ENCODE peak calls at places on chromosomes 5 and 9, in eight cellular contexts. One of them, this sample, is unnamed. For H3K27me3, the result is how much of the 10 kb centered on the place peaks cover.

GRCh38 chr5:91119941-91120850 is 262.9 kb downstream of the ARRDC3 start:
- DNase-seq in thoracic aorta: no peak
- DNase-seq in psoas muscle: no peak
- DNase-seq in SK-N-SH: no peak
- DNase-seq in uterus: peak
- DNase-seq in CD4-positive, alpha-beta memory T cell: no peak
- DNase-seq in heart right ventricle: no peak
- DNase-seq in brain microvascular endothelial cell: no peak
- DNase-seq in this sample: no peak

GRCh38 chr9:124776952-124777645 is at the start of gene OLFML2A:
- DNase-seq in SK-N-SH: peak
- DNase-seq in thoracic aorta: no peak
- DNase-seq in heart right ventricle: no peak
- DNase-seq in CD4-positive, alpha-beta memory T cell: peak
- DNase-seq in brain microvascular endothelial cell: no peak
- DNase-seq in psoas muscle: no peak
- DNase-seq in uterus: no peak
- DNase-seq in this sample: no peak

GRCh38 chr5:31556461-31556860 is 24.4 kb downstream of the C5orf22 start:
- DNase-seq in heart right ventricle: no peak
- DNase-seq in thoracic aorta: no peak
- DNase-seq in SK-N-SH: no peak
- DNase-seq in psoas muscle: no peak
- DNase-seq in CD4-positive, alpha-beta memory T cell: no peak
- DNase-seq in uterus: no peak
- DNase-seq in brain microvascular endothelial cell: no peak
- DNase-seq in this sample: no peak

GRCh38 chr5:170749911-170750431 is 33.6 kb upstream of the GABRP start:
- DNase-seq in heart right ventricle: no peak
- DNase-seq in CD4-positive, alpha-beta memory T cell: no peak
- DNase-seq in uterus: no peak
- DNase-seq in SK-N-SH: no peak
- DNase-seq in brain microvascular endothelial cell: no peak
- DNase-seq in psoas muscle: no peak
- DNase-seq in thoracic aorta: no peak
- DNase-seq in this sample: no peak

GRCh38 chr5:150392680-150393079 is 20.0 kb downstream of the CD74 start:
- DNase-seq in CD4-positive, alpha-beta memory T cell: no peak
- DNase-seq in SK-N-SH: no peak
- DNase-seq in heart right ventricle: no peak
- DNase-seq in brain microvascular endothelial cell: no peak
- DNase-seq in uterus: no peak
- DNase-seq in thoracic aorta: no peak
- DNase-seq in psoas muscle: no peak
- DNase-seq in this sample: no peak

GRCh38 chr5:40052812-40053211 is 626.9 kb upstream of the PTGER4 start:
- DNase-seq in heart right ventricle: no peak
- DNase-seq in thoracic aorta: no peak
- DNase-seq in SK-N-SH: no peak
- DNase-seq in uterus: no peak
- DNase-seq in brain microvascular endothelial cell: peak
- DNase-seq in CD4-positive, alpha-beta memory T cell: no peak
- DNase-seq in psoas muscle: no peak
- DNase-seq in this sample: no peak

GRCh38 chr9:94623253-94623652 is 16.1 kb downstream of the FBP1 start:
- DNase-seq in CD4-positive, alpha-beta memory T cell: no peak
- DNase-seq in SK-N-SH: peak
- DNase-seq in heart right ventricle: no peak
- DNase-seq in psoas muscle: no peak
- DNase-seq in thoracic aorta: no peak
- DNase-seq in uterus: no peak
- DNase-seq in brain microvascular endothelial cell: no peak
- DNase-seq in this sample: no peak

GRCh38 chr5:40877371-40877988 is 31.8 kb upstream of the C7 start:
- DNase-seq in thoracic aorta: no peak
- DNase-seq in CD4-positive, alpha-beta memory T cell: no peak
- DNase-seq in SK-N-SH: no peak
- DNase-seq in uterus: no peak
- DNase-seq in heart right ventricle: no peak
- DNase-seq in brain microvascular endothelial cell: no peak
- DNase-seq in psoas muscle: no peak
- DNase-seq in this sample: no peak

GRCh38 chr5:157026789-157027424 is 32.0 kb downstream of the HAVCR1 start:
- DNase-seq in thoracic aorta: no peak
- DNase-seq in heart right ventricle: no peak
- DNase-seq in psoas muscle: no peak
- DNase-seq in uterus: no peak
- DNase-seq in brain microvascular endothelial cell: no peak
- DNase-seq in CD4-positive, alpha-beta memory T cell: no peak
- DNase-seq in SK-N-SH: peak
- DNase-seq in this sample: no peak

GRCh38 chr9:93028448-93029006 is 30.0 kb upstream of the SUSD3 start:
- DNase-seq in heart right ventricle: no peak
- DNase-seq in uterus: no peak
- DNase-seq in CD4-positive, alpha-beta memory T cell: peak
- DNase-seq in brain microvascular endothelial cell: no peak
- DNase-seq in SK-N-SH: no peak
- DNase-seq in thoracic aorta: no peak
- DNase-seq in psoas muscle: no peak
- DNase-seq in this sample: peak

GRCh38 chr5:145660897-145661650 is 174.1 kb downstream of the PRELID2 start:
- DNase-seq in uterus: no peak
- DNase-seq in heart right ventricle: no peak
- DNase-seq in brain microvascular endothelial cell: no peak
- DNase-seq in thoracic aorta: no peak
- DNase-seq in SK-N-SH: no peak
- DNase-seq in psoas muscle: no peak
- DNase-seq in CD4-positive, alpha-beta memory T cell: no peak
- DNase-seq in this sample: no peak

GRCh38 chr9:120757268-120757900 is 35.8 kb downstream of the FBXW2 start:
- DNase-seq in heart right ventricle: no peak
- DNase-seq in SK-N-SH: no peak
- DNase-seq in CD4-positive, alpha-beta memory T cell: no peak
- DNase-seq in brain microvascular endothelial cell: no peak
- DNase-seq in uterus: no peak
- DNase-seq in thoracic aorta: no peak
- DNase-seq in psoas muscle: no peak
- DNase-seq in this sample: no peak

DNA sequence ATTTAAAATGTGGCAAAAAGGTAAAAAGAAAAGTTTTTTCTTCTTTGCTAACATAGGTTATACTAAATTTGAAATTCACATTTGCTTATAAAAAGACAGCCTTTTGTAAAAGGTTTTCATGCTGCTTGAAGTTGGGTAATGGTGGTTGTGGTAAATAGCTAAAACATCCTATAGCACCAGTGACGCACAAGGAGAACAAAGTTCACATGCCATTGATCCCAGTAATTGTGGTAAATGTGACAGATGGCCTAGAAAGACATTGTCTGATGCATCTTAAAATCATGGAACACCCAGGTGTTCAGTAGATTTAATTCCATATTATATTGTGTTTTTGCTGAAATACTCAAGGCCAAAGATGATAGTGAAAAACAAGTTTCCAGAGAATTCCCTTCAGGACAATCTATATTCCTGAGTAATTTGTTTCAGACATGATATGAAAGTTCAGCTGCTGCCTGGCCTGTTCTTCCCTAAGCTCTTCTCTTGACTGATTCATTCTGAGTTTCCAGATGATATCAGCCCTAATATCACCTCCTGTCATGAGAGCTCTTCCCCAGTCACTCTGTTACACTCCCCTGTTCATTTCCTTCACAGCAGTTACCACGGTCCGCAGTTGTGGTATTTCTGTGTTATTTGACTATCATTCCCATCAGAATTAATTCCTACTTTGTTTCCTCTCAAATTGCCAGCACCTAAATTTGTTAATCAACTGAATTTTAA is 4.6 kb upstream of the FBXL17 start:
- DNase-seq in heart right ventricle: no peak
- DNase-seq in thoracic aorta: no peak
- DNase-seq in brain microvascular endothelial cell: peak
- DNase-seq in psoas muscle: no peak
- DNase-seq in SK-N-SH: no peak
- DNase-seq in uterus: no peak
- DNase-seq in CD4-positive, alpha-beta memory T cell: no peak
- DNase-seq in this sample: no peak
- H3K4me3 ChIP-seq in heart right ventricle: no peak
- H3K4me3 ChIP-seq in thoracic aorta: no peak
- H3K4me3 ChIP-seq in brain microvascular endothelial cell: no peak
- H3K4me3 ChIP-seq in psoas muscle: no peak
- H3K4me3 ChIP-seq in SK-N-SH: no peak
- H3K4me3 ChIP-seq in uterus: no peak
- H3K4me3 ChIP-seq in CD4-positive, alpha-beta memory T cell: no peak
- H3K4me3 ChIP-seq in this sample: no peak

GRCh38 chr9:137138058-137138697 is 776 bp upstream of the GRIN1 start:
- DNase-seq in heart right ventricle: no peak
- DNase-seq in CD4-positive, alpha-beta memory T cell: no peak
- DNase-seq in thoracic aorta: no peak
- DNase-seq in brain microvascular endothelial cell: no peak
- DNase-seq in psoas muscle: no peak
- DNase-seq in uterus: no peak
- DNase-seq in SK-N-SH: peak
- DNase-seq in this sample: no peak
- H3K27me3 ChIP-seq in heart right ventricle: half or more
- H3K27me3 ChIP-seq in CD4-positive, alpha-beta memory T cell: under half
- H3K27me3 ChIP-seq in thoracic aorta: under half
- H3K27me3 ChIP-seq in brain microvascular endothelial cell: under half
- H3K27me3 ChIP-seq in psoas muscle: half or more
- H3K27me3 ChIP-seq in uterus: under half
- H3K27me3 ChIP-seq in SK-N-SH: under half
- H3K27me3 ChIP-seq in this sample: under half

DNA sequence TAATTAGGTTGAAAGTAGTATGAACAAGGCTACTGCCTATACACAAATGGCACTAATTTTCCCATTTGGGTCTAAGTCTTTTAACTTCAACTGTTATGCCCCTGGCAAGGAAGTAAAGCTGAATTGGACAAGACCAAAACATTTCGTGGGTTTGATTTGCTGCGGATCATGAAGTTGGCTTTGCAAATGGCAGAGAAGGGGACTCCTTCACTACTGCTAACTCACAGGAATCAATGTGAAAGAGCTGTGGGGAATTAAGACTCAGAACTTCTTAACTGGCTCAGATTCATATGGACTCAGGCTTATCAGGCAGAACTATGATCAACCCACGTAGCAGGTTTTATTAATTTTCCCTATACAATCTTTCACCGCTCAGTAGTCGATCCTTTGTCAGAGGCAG is 73.8 kb upstream of the IFNE start:
- DNase-seq in heart right ventricle: no peak
- DNase-seq in uterus: no peak
- DNase-seq in psoas muscle: no peak
- DNase-seq in brain microvascular endothelial cell: no peak
- DNase-seq in SK-N-SH: no peak
- DNase-seq in CD4-positive, alpha-beta memory T cell: no peak
- DNase-seq in thoracic aorta: no peak
- DNase-seq in this sample: no peak
- H3K4me3 ChIP-seq in heart right ventricle: no peak
- H3K4me3 ChIP-seq in uterus: no peak
- H3K4me3 ChIP-seq in psoas muscle: no peak
- H3K4me3 ChIP-seq in brain microvascular endothelial cell: peak
- H3K4me3 ChIP-seq in SK-N-SH: no peak
- H3K4me3 ChIP-seq in CD4-positive, alpha-beta memory T cell: no peak
- H3K4me3 ChIP-seq in thoracic aorta: no peak
- H3K4me3 ChIP-seq in this sample: no peak

GRCh38 chr9:133656211-133657119 is 20.3 kb downstream of the DBH start:
- DNase-seq in psoas muscle: no peak
- DNase-seq in thoracic aorta: no peak
- DNase-seq in brain microvascular endothelial cell: no peak
- DNase-seq in uterus: no peak
- DNase-seq in CD4-positive, alpha-beta memory T cell: peak
- DNase-seq in SK-N-SH: no peak
- DNase-seq in heart right ventricle: no peak
- DNase-seq in this sample: no peak

GRCh38 chr9:133654736-133655657 is 18.8 kb downstream of the DBH start:
- DNase-seq in psoas muscle: no peak
- DNase-seq in thoracic aorta: no peak
- DNase-seq in heart right ventricle: no peak
- DNase-seq in SK-N-SH: no peak
- DNase-seq in uterus: no peak
- DNase-seq in brain microvascular endothelial cell: no peak
- DNase-seq in CD4-positive, alpha-beta memory T cell: no peak
- DNase-seq in this sample: no peak

GRCh38 chr9:133655701-133656100 is 19.5 kb downstream of the DBH start:
- DNase-seq in heart right ventricle: no peak
- DNase-seq in SK-N-SH: no peak
- DNase-seq in thoracic aorta: no peak
- DNase-seq in uterus: no peak
- DNase-seq in CD4-positive, alpha-beta memory T cell: no peak
- DNase-seq in psoas muscle: no peak
- DNase-seq in brain microvascular endothelial cell: no peak
- DNase-seq in this sample: no peak

GRCh38 chr9:133658442-133659431 is 22.6 kb downstream of the DBH start:
- DNase-seq in thoracic aorta: no peak
- DNase-seq in brain microvascular endothelial cell: peak
- DNase-seq in SK-N-SH: no peak
- DNase-seq in heart right ventricle: peak
- DNase-seq in uterus: peak
- DNase-seq in CD4-positive, alpha-beta memory T cell: no peak
- DNase-seq in psoas muscle: peak
- DNase-seq in this sample: peak

DNA sequence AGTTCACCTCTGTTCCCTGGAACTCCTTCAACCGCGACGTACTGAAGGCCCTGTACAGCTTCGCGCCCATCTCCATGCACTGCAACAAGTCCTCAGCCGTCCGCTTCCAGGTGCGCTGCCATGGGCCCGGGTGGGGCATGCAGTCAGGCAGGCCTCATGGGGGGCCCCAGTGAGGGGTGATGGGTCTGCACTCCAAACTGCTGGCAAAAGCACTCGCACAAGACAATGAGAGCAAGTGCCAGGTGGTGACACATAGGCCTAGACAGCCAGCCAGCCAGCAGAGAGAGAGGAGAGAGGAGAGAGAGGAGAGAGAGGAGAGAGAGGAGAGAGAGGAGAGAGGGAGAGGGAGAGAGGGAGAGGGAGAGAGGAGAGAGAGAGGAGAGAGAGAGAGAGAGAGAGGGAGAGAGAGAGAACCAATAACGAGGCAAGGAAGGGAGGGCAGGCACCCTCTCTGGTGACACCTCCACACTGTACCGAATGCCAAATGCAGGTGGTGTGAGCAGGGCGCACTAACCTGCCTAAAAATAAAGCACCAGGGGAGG is 21.0 kb downstream of the DBH start:
- DNase-seq in CD4-positive, alpha-beta memory T cell: no peak
- DNase-seq in SK-N-SH: no peak
- DNase-seq in uterus: no peak
- DNase-seq in brain microvascular endothelial cell: no peak
- DNase-seq in heart right ventricle: no peak
- DNase-seq in psoas muscle: no peak
- DNase-seq in thoracic aorta: no peak
- DNase-seq in this sample: no peak
- H3K27me3 ChIP-seq in CD4-positive, alpha-beta memory T cell: under half
- H3K27me3 ChIP-seq in SK-N-SH: under half
- H3K27me3 ChIP-seq in uterus: under half
- H3K27me3 ChIP-seq in brain microvascular endothelial cell: under half
- H3K27me3 ChIP-seq in heart right ventricle: under half
- H3K27me3 ChIP-seq in psoas muscle: half or more
- H3K27me3 ChIP-seq in thoracic aorta: under half
- H3K27me3 ChIP-seq in this sample: under half

This sample was measured in lung.